ENCODE peak calls at places on chromosomes 6 and 20, in eight cellular contexts. T is Ammon's horn; W is A673; K is T-helper 2 cell; M is activated CD8-positive, alpha-beta memory T cell treated with anti-CD3 and anti-CD28 coated beads, Interleukin-2, amount 50 U/mL, for 48 hours; L is CD8-positive, alpha-beta memory T cell; O is OCI-LY7; U is stimulated activated CD8-positive, alpha-beta memory T cell treated with anti-CD3 and anti-CD28 coated beads, Interleukin-7, amount 100 ng/mL, for 1 hour. C is an unnamed sample.

GRCh38 chr20:44287272-44288097 is 23.5 kb downstream of the FITM2 start:
- DNase-seq in T (no peak), W (no peak), K (no peak), M (no peak), L (no peak), O (no peak), U (no peak), C (no peak)

GRCh38 chr6:135212020-135212806 is 31.1 kb downstream of the MYB start:
- DNase-seq in T (no peak), W (peak), K (no peak), M (no peak), L (no peak), O (no peak), U (no peak), C (peak)

GRCh38 chr6:167980911-167981310 is 16.6 kb upstream of the KIF25 start:
- DNase-seq in T (no peak), W (no peak), K (no peak), M (no peak), L (no peak), O (no peak), U (no peak), C (no peak)

GRCh38 chr20:20710847-20711315 is 1.6 kb downstream of the RALGAPA2 start:
- DNase-seq in T (no peak), W (no peak), K (no peak), M (no peak), L (no peak), O (peak), U (no peak), C (no peak)

GRCh38 chr6:148713033-148713738 is 33.6 kb upstream of the UST start:
- DNase-seq in T (no peak), W (no peak), K (no peak), M (no peak), L (no peak), O (no peak), U (no peak), C (no peak)

GRCh38 chr6:25874822-25875562 is 949 bp upstream of the SLC17A3 start:
- DNase-seq in T (no peak), W (no peak), K (no peak), M (no peak), L (no peak), O (no peak), U (no peak), C (peak)

GRCh38 chr6:6591778-6592388 is 3.4 kb downstream of the LY86 start:
- DNase-seq in T (peak), W (no peak), K (no peak), M (no peak), L (no peak), O (peak), U (no peak), C (no peak)

GRCh38 chr6:155444952-155445903 is 10.4 kb downstream of the NOX3 start:
- DNase-seq in T (no peak), W (no peak), K (no peak), M (no peak), L (no peak), O (no peak), U (no peak), C (no peak)

GRCh38 chr20:45995213-45996097 is 13.3 kb upstream of the MMP9 start:
- DNase-seq in T (no peak), W (peak), K (no peak), M (no peak), L (no peak), O (no peak), U (no peak), C (no peak)

GRCh38 chr6:157228421-157229218 is 94.7 kb downstream of the TMEM242 start:
- DNase-seq in T (no peak), W (no peak), K (no peak), M (peak), L (no peak), O (no peak), U (no peak), C (no peak)

GRCh38 chr20:24866742-24867141 is 82.3 kb upstream of the CST7 start:
- DNase-seq in T (no peak), W (no peak), K (no peak), M (no peak), L (no peak), O (no peak), U (no peak), C (no peak)

GRCh38 chr6:73523434-73524123 is 2.7 kb upstream of the EEF1A1 start:
- DNase-seq in T (peak), W (peak), K (peak), M (peak), L (peak), O (peak), U (peak), C (peak)

GRCh38 chr20:48695255-48695654 is 132.5 kb downstream of the PREX1 start:
- DNase-seq in T (no peak), W (no peak), K (no peak), M (no peak), L (no peak), O (no peak), U (no peak), C (no peak)

GRCh38 chr20:53399592-53400335 is 193.9 kb downstream of the ZNF217 start:
- DNase-seq in T (no peak), W (no peak), K (no peak), M (no peak), L (no peak), O (no peak), U (no peak), C (no peak)

GRCh38 chr20:4817230-4817671 is 95.5 kb downstream of the PRND start:
- DNase-seq in T (no peak), W (peak), K (no peak), M (no peak), L (no peak), O (no peak), U (no peak), C (peak)

GRCh38 chr20:53872561-53873248 is 197.7 kb downstream of the BCAS1 start:
- DNase-seq in T (no peak), W (peak), K (no peak), M (no peak), L (peak), O (peak), U (no peak), C (peak)

GRCh38 chr6:149862901-149863595 is 1.1 kb downstream of the LRP11 start:
- DNase-seq in T (peak), W (peak), K (no peak), M (peak), L (peak), O (peak), U (no peak), C (peak)

GRCh38 chr20:11935212-11935611 is 17.5 kb downstream of the BTBD3 start:
- DNase-seq in T (no peak), W (no peak), K (no peak), M (no peak), L (no peak), O (no peak), U (no peak), C (no peak)

GRCh38 chr20:16601019-16601418 is 27.8 kb upstream of the KIF16B start:
- DNase-seq in T (peak), W (no peak), K (no peak), M (no peak), L (no peak), O (no peak), U (no peak), C (no peak)

GRCh38 chr6:105492706-105493673 is 90.1 kb upstream of the PREP start:
- DNase-seq in T (no peak), W (no peak), K (no peak), M (no peak), L (no peak), O (no peak), U (no peak), C (no peak)

GRCh38 chr20:57620274-57620990 is at the start of gene ZBP1:
- DNase-seq in T (no peak), W (no peak), K (no peak), M (no peak), L (peak), O (peak), U (no peak), C (no peak)

GRCh38 chr6:15435468-15435867 is 189.6 kb downstream of the JARID2 start:
- DNase-seq in T (no peak), W (no peak), K (no peak), M (no peak), L (no peak), O (no peak), U (no peak), C (no peak)

GRCh38 chr6:13434777-13435176 is 52.6 kb downstream of the GFOD1 start:
- DNase-seq in T (no peak), W (no peak), K (no peak), M (no peak), L (no peak), O (no peak), U (no peak), C (no peak)

GRCh38 chr6:152188011-152188410 is 380.5 kb downstream of the ESR1 start:
- DNase-seq in T (no peak), W (no peak), K (no peak), M (no peak), L (no peak), O (no peak), U (no peak), C (no peak)

GRCh38 chr6:166904101-166904746 is 52.1 kb downstream of the RNASET2 start:
- DNase-seq in T (peak), W (peak), K (no peak), M (no peak), L (no peak), O (no peak), U (no peak), C (no peak)

GRCh38 chr20:7171911-7172310 is 404.4 kb downstream of the BMP2 start:
- DNase-seq in T (no peak), W (no peak), K (no peak), M (no peak), L (no peak), O (no peak), U (no peak), C (no peak)

GRCh38 chr6:133645000-133645619 is 243.8 kb upstream of the TCF21 start:
- DNase-seq in T (no peak), W (peak), K (no peak), M (no peak), L (no peak), O (no peak), U (no peak), C (peak)

GRCh38 chr6:100446115-100446921 is 18.4 kb downstream of the SIM1 start:
- DNase-seq in T (no peak), W (no peak), K (no peak), M (peak), L (no peak), O (no peak), U (no peak), C (no peak)

GRCh38 chr6:127022297-127022696 is 96.2 kb upstream of the RSPO3 start:
- DNase-seq in T (peak), W (peak), K (no peak), M (no peak), L (no peak), O (no peak), U (no peak), C (peak)

GRCh38 chr6:71336901-71337300 is 48.3 kb downstream of the OGFRL1 start:
- DNase-seq in T (no peak), W (no peak), K (no peak), M (no peak), L (no peak), O (no peak), U (no peak), C (no peak)

GRCh38 chr20:47319517-47320252 is 36.8 kb downstream of the ZMYND8 start:
- DNase-seq in T (peak), W (peak), K (no peak), M (no peak), L (no peak), O (no peak), U (no peak), C (peak)

GRCh38 chr20:1804554-1804956 is 90.7 kb upstream of the SIRPA start:
- DNase-seq in T (no peak), W (no peak), K (no peak), M (no peak), L (no peak), O (no peak), U (no peak), C (no peak)

GRCh38 chr6:34132486-34133185 is 13.3 kb downstream of the GRM4 start:
- DNase-seq in T (no peak), W (peak), K (no peak), M (peak), L (no peak), O (peak), U (no peak), C (no peak)

GRCh38 chr6:4740032-4740431 is 36.2 kb upstream of the CDYL start:
- DNase-seq in T (no peak), W (no peak), K (no peak), M (no peak), L (no peak), O (no peak), U (no peak), C (no peak)

GRCh38 chr6:52310932-52311331 is 26.4 kb upstream of the MCM3 start:
- DNase-seq in T (peak), W (no peak), K (no peak), M (no peak), L (no peak), O (no peak), U (no peak), C (no peak)

GRCh38 chr6:3987072-3987471 is 91.9 kb downstream of the FAM217A start:
- DNase-seq in T (no peak), W (no peak), K (no peak), M (no peak), L (no peak), O (no peak), U (no peak), C (peak)

GRCh38 chr6:108497883-108498282 is 62.8 kb upstream of the FOXO3 start:
- DNase-seq in T (peak), W (peak), K (no peak), M (no peak), L (no peak), O (peak), U (no peak), C (peak)

GRCh38 chr6:42845327-42845694 is 34.1 kb upstream of the RPL7L1 start:
- DNase-seq in T (no peak), W (no peak), K (no peak), M (no peak), L (no peak), O (no peak), U (no peak), C (no peak)

C was measured in fibroblast of gingiva.